ENCODE peak calls at places on chromosomes 11 and 22, in eight cellular contexts. M, Z, X, H, I, Q, A and W are unnamed samples. For H3K27me3, the result is how much of the 10 kb centered on the place peaks cover.

GRCh38 chr11:108703916-108704315 is 39.0 kb downstream of the DDX10 start:
- DNase-seq in Q (no peak), H (no peak), X (no peak), Z (no peak), M (no peak), A (no peak), I (no peak), W (no peak)

GRCh38 chr22:32830957-32831356 is 29.5 kb downstream of the TIMP3 start:
- DNase-seq in Q (no peak), H (no peak), Z (peak), A (no peak), X (no peak), M (no peak), I (no peak), W (no peak)

GRCh38 chr11:68122936-68123539 is 1.9 kb upstream of the CHKA start:
- DNase-seq in I (no peak), A (peak), M (no peak), X (peak), H (peak), Z (no peak), Q (peak), W (no peak)

GRCh38 chr11:15911377-15912044 is 444.8 kb downstream of the SOX6 start:
- DNase-seq in A (peak), M (no peak), X (no peak), Q (no peak), Z (peak), H (peak), I (peak), W (peak)

GRCh38 chr11:93123351-93123898 is 74.4 kb downstream of the SLC36A4 start:
- DNase-seq in I (no peak), Z (no peak), H (no peak), Q (peak), A (peak), X (peak), M (peak), W (no peak)

GRCh38 chr11:131871061-131871460 is 500.6 kb downstream of the NTM start:
- DNase-seq in X (no peak), A (no peak), H (no peak), Z (no peak), Q (no peak), M (no peak), I (no peak), W (no peak)

GRCh38 chr22:27507066-27507715 is 294.4 kb downstream of the MN1 start:
- DNase-seq in Q (no peak), I (no peak), Z (no peak), X (no peak), M (peak), A (no peak), H (no peak), W (no peak)

GRCh38 chr11:32029721-32030120 is 61.2 kb upstream of the RCN1 start:
- DNase-seq in Z (no peak), Q (no peak), X (no peak), H (no peak), I (no peak), A (no peak), M (peak), W (no peak)

GRCh38 chr11:4093519-4094347 is 866 bp upstream of the RRM1 start:
- DNase-seq in H (no peak), I (no peak), Z (no peak), X (no peak), A (no peak), M (no peak), Q (peak), W (no peak)

GRCh38 chr11:39541945-39542351 is 1917.5 kb downstream of the LRRC4C start:
- DNase-seq in Z (peak), H (no peak), A (peak), X (no peak), Q (no peak), M (peak), I (no peak), W (no peak)

GRCh38 chr11:20934521-20934920 is 265.1 kb downstream of the NELL1 start:
- DNase-seq in I (no peak), M (no peak), X (no peak), H (no peak), Q (no peak), A (no peak), Z (no peak), W (no peak)

GRCh38 chr11:87743002-87743401 is 432.2 kb downstream of the RAB38 start:
- DNase-seq in I (no peak), M (no peak), X (no peak), H (no peak), A (no peak), Z (no peak), Q (no peak), W (no peak)

GRCh38 chr11:20443596-20443995 is 56.1 kb downstream of the PRMT3 start:
- DNase-seq in Q (no peak), A (peak), I (no peak), Z (no peak), H (no peak), M (peak), X (no peak), W (no peak)

GRCh38 chr11:81092517-81092916 is 1641.1 kb downstream of the FAM181B start:
- DNase-seq in Q (no peak), I (no peak), Z (no peak), M (no peak), A (no peak), X (no peak), H (no peak), W (no peak)

GRCh38 chr11:81874627-81875026 is 859.0 kb downstream of the FAM181B start:
- DNase-seq in I (no peak), X (no peak), Z (no peak), H (no peak), M (no peak), A (no peak), Q (no peak), W (no peak)

GRCh38 chr11:67267188-67268035 is 1.1 kb downstream of the GRK2 start:
- DNase-seq in M (no peak), Q (peak), X (peak), H (peak), I (no peak), A (peak), Z (peak), W (no peak)

GRCh38 chr11:114219559-114220349 is 76.4 kb upstream of the NNMT start:
- DNase-seq in H (no peak), M (peak), A (peak), Z (no peak), X (no peak), I (no peak), Q (no peak), W (peak)

GRCh38 chr11:64539711-64540420 is 51.2 kb upstream of the SLC22A12 start:
- DNase-seq in X (no peak), A (no peak), M (no peak), H (no peak), Z (no peak), I (no peak), Q (no peak), W (no peak)
- H3K4me3 ChIP-seq in X (no peak), A (no peak), M (no peak), H (no peak), Z (no peak), I (no peak), Q (no peak), W (no peak)

DNA sequence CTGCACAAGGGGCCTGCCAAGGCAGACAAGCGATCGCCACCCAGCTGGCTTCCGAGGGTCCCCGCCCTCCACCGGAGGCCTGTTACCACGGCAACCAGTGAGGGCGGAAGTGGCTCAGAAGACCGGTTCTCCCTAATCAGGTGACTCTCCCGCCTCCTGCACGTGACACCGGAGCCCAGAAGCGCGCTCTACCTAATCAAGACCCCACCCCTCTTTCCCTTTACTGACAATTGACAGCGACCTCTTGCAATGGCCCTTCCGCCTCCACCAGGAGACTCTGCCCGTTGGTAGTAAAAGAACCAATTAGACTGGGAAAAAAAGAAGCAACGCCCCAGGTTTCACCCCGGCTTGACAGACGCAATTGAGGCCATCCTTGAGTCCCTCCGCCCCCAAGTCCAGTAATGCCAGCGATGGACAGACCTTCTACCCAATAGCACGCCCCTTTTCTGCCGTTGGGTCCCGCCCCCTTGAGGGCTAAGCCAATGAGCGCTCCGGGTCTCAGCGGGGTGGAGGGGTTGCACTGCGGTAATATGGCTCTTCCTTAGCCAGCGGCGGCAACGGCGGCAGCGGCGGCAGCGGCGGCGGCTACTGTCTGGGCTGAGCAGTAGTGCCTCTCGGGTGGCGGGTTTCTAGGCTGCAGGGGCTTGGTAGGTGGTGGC is at the start of gene UVRAG:
- DNase-seq in M (peak), A (peak), I (peak), H (peak), Z (peak), X (peak), Q (peak), W (peak)
- TF ChIP-seq CTCF in M (peak), A (no peak), I (peak), H (peak), Z (peak), X (no peak), Q (no peak), W (no peak)

DNA sequence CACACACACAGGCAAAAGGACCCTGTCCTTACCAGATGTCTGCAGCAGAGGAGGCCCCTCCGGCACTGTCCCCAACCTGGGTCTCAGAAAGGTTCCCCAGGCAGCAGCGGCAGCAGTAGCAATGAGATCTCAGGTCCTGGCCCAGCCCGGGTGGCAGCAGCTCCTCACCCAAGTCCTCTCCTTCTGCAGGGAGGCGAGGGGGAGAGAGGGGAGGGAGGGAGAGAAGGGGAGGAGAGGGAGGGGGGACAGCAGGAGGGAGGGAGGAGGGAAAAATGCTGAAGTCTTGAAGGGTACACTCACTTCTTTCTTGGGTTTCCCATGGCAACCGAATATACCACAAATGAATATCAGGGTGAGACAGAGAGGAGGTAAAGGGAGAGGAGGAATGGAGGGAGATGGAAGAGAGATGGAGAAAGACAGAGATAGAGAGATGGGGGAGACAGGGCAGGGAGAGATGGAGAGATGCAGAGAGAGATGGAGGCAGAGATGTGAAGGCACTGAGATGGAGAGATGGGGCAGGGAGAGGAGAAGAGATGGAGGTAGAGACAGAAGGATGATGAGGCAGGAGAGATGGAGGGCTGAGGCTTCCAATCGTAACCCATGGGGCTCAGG is 9.4 kb downstream of the ELFN2 start:
- DNase-seq in H (no peak), X (no peak), M (no peak), Z (no peak), Q (no peak), A (no peak), I (no peak), W (no peak)
- H3K27me3 ChIP-seq in H (half or more), X (half or more), M (under half), Z (half or more), Q (under half), A (under half), I (half or more), W (under half)

DNA sequence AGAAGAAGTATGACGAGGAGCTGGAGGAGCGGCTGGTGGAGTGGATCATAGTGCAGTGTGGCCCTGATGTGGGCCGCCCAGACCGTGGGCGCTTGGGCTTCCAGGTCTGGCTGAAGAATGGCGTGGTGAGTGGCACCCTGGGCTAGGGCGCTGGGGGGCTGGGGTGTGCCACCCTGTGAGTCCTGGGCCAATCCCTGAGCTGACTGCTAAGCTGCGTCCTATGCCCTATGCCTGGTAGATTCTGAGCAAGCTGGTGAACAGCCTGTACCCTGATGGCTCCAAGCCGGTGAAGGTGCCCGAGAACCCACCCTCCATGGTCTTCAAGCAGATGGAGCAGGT is 3.9 kb downstream of the TAGLN start:
- DNase-seq in Q (no peak), I (no peak), Z (no peak), H (no peak), M (no peak), X (no peak), A (no peak), W (no peak)
- H3K4me3 ChIP-seq in Q (peak), I (peak), Z (peak), H (no peak), M (peak), X (peak), A (no peak), W (peak)

GRCh38 chr11:75229466-75229865 is 11.1 kb upstream of the TPBGL start:
- DNase-seq in M (no peak), H (no peak), X (no peak), A (no peak), Q (no peak), I (no peak), Z (no peak), W (no peak)

GRCh38 chr11:75219869-75220268 is 20.7 kb upstream of the TPBGL start:
- DNase-seq in Q (no peak), I (no peak), Z (no peak), X (no peak), H (no peak), A (no peak), M (no peak), W (no peak)

GRCh38 chr11:75225794-75226193 is 14.8 kb upstream of the TPBGL start:
- DNase-seq in X (no peak), M (no peak), Z (no peak), Q (no peak), A (no peak), I (no peak), H (no peak), W (no peak)

GRCh38 chr11:75223954-75224643 is 16.5 kb upstream of the TPBGL start:
- DNase-seq in I (no peak), A (no peak), Z (no peak), X (no peak), H (no peak), M (no peak), Q (no peak), W (no peak)
- TF ChIP-seq CTCF in I (no peak), A (no peak), Z (no peak), X (no peak), H (no peak), M (no peak), Q (no peak), W (no peak)

DNA sequence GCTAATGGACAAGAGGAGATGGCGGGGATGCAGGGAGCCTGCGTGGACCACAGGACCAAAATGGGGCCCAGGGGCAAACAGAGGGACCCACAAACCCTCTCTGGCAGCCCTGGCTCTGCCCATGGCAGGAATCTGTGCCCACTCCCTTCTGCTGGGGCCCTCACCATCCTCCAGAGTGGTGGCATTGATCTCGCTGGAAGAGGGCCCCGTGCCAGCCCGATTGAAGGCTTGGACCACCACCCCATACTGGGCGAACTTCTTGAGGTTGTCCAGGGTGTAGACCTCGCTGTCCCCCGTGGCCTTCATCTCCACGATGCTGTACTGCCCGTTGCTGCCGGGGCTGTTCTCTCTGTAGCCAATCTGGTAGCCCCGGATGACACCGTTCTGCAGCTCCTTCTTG is 137.1 kb downstream of the CEP164 start:
- DNase-seq in H (no peak), X (no peak), I (no peak), Q (no peak), M (no peak), Z (no peak), A (no peak), W (no peak)
- H3K27me3 ChIP-seq in H (under half), X (under half), I (under half), Q (under half), M (under half), Z (under half), A (under half), W (under half)